ENCODE peak calls at places on chromosomes 11 and 22, in six cellular contexts. Y, H, W, X, S and N are unnamed samples.

GRCh38 chr11:118090545-118091162 is 3.9 kb upstream of the SMIM35 start:
- DNase-seq in Y (no peak), H (no peak), W (no peak), X (peak; percentile 6), S (no peak), N (no peak)

GRCh38 chr11:3747704-3748103 is 49.6 kb downstream of the NUP98 start:
- DNase-seq in Y (no peak), H (no peak), W (no peak), X (no peak), S (peak; percentile 21), N (no peak)

GRCh38 chr22:49321477-49322055 is 506.1 kb downstream of the BRD1 start:
- DNase-seq in Y (no peak), H (no peak), W (no peak), X (peak; percentile 42), S (no peak), N (peak; percentile 72)

GRCh38 chr11:27443746-27444465 is 28.7 kb downstream of the LGR4 start:
- DNase-seq in Y (no peak), H (no peak), W (no peak), X (no peak), S (no peak), N (no peak)

GRCh38 chr11:24773326-24773725 is 276.5 kb downstream of the LUZP2 start:
- DNase-seq in Y (no peak), H (no peak), W (no peak), X (no peak), S (no peak), N (no peak)

GRCh38 chr11:44632466-44633123 is 67.1 kb downstream of the CD82 start:
- DNase-seq in Y (no peak), H (peak; percentile 11), W (no peak), X (no peak), S (no peak), N (no peak)

GRCh38 chr11:110349109-110349996 is 52.9 kb upstream of the RDX start:
- DNase-seq in Y (no peak), H (no peak), W (no peak), X (no peak), S (no peak), N (no peak)

GRCh38 chr11:75056806-75057205 is 39.9 kb downstream of the OR2AT4 start:
- DNase-seq in Y (no peak), H (no peak), W (no peak), X (no peak), S (no peak), N (no peak)

GRCh38 chr11:21398195-21398594 is 728.8 kb downstream of the NELL1 start:
- DNase-seq in Y (no peak), H (no peak), W (no peak), X (no peak), S (no peak), N (no peak)

GRCh38 chr11:33634291-33634834 is 66.3 kb downstream of the C11orf91 start:
- DNase-seq in Y (no peak), H (no peak), W (no peak), X (no peak), S (peak; percentile 32), N (no peak)

GRCh38 chr22:43152355-43153071 is 1.2 kb downstream of the TSPO start:
- DNase-seq in Y (peak; percentile 79), H (no peak), W (no peak), X (peak; percentile 85), S (no peak), N (peak; percentile 93)

GRCh38 chr22:41367680-41368542 is 13.8 kb upstream of the TEF start:
- DNase-seq in Y (peak; percentile 37), H (no peak), W (no peak), X (no peak), S (no peak), N (no peak)

GRCh38 chr11:78417175-78417887 is at the start of gene GAB2:
- DNase-seq in Y (no peak), H (peak; percentile 49), W (no peak), X (no peak), S (no peak), N (no peak)

GRCh38 chr22:42966389-42966998 is 48.5 kb downstream of the PACSIN2 start:
- DNase-seq in Y (no peak), H (no peak), W (no peak), X (no peak), S (no peak), N (no peak)

GRCh38 chr11:128884054-128884453 is 7.1 kb upstream of the KCNJ5 start:
- DNase-seq in Y (no peak), H (no peak), W (no peak), X (no peak), S (no peak), N (no peak)

GRCh38 chr22:44642096-44642644 is 59.8 kb upstream of the PRR5 start:
- DNase-seq in Y (no peak), H (no peak), W (no peak), X (peak; percentile 23), S (no peak), N (no peak)

GRCh38 chr22:27413702-27414101 is 387.9 kb downstream of the MN1 start:
- DNase-seq in Y (no peak), H (no peak), W (no peak), X (no peak), S (no peak), N (no peak)

GRCh38 chr22:20588843-20589581 is 81.6 kb downstream of the MED15 start:
- DNase-seq in Y (no peak), H (no peak), W (no peak), X (no peak), S (no peak), N (no peak)

GRCh38 chr22:20589614-20590476 is 82.4 kb downstream of the MED15 start:
- DNase-seq in Y (no peak), H (no peak), W (no peak), X (no peak), S (no peak), N (no peak)

GRCh38 chr22:20591295-20591645 is 83.9 kb downstream of the MED15 start:
- DNase-seq in Y (no peak), H (no peak), W (no peak), X (no peak), S (no peak), N (no peak)

GRCh38 chr22:20590477-20591294 is 83.3 kb downstream of the MED15 start:
- DNase-seq in Y (no peak), H (no peak), W (no peak), X (no peak), S (no peak), N (no peak)

GRCh38 chr22:20591660-20592310 is 84.4 kb downstream of the MED15 start:
- DNase-seq in Y (no peak), H (no peak), W (peak; percentile 50), X (no peak), S (no peak), N (no peak)
- TF ChIP-seq CTCF in Y (no peak), H (no peak), W (no peak), X (no peak), S (no peak), N (peak; percentile 25)

GRCh38 chr11:65013692-65014145 is 241 bp upstream of the ARL2 start:
- DNase-seq in Y (peak; percentile 95), H (no peak), W (peak; percentile 94), X (peak; percentile 96), S (no peak), N (peak; percentile 92)
- TF ChIP-seq CTCF in Y (peak; percentile 56), H (no peak), W (peak; percentile 59), X (no peak), S (peak; percentile 24), N (peak; percentile 71)

DNA sequence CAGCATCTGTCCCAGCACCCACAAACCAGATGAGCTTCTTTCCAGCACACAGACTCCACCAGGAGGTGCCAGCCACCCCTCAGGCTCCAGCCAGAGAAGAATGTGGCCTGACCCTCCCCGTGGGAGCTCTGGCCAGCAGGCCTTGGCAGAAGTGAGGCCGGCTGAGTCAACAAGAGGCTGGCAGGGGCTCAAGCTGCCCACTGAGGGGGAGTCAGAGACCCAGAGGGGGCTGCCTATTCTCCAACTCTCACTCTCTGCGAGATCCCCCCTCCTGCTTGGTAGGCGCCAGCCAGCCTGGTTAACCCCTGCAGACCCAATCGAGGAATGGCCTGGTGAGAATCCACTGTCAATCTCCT is 10.6 kb upstream of the CDC42EP1 start:
- DNase-seq in Y (no peak), H (no peak), W (no peak), X (no peak), S (no peak), N (no peak)
- TF ChIP-seq CTCF in Y (peak; percentile 39), H (peak; percentile 19), W (no peak), X (no peak), S (peak; percentile 68), N (no peak)

DNA sequence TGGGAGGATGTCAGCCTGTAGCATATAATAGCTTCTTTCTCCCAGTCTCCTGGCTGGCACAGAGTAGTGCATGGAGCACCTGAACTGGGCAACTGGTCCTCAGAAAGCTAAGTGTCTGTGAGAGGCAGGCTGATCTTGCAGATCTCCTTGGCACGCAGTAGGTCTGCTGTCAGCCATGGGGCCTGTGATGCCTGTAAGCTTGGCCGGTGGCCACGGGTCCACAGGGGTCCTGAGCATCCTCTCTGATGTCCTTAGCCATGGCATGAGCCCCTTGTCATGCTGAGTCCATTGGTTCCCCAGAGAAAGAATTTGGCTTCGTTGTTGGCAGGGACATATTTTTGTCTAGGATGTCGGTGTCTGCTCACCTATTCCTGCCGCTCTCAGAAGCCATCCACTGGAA is 25.0 kb downstream of the AMPD3 start:
- DNase-seq in Y (no peak), H (no peak), W (no peak), X (no peak), S (no peak), N (no peak)
- TF ChIP-seq CTCF in Y (no peak), H (no peak), W (no peak), X (no peak), S (no peak), N (no peak)

DNA sequence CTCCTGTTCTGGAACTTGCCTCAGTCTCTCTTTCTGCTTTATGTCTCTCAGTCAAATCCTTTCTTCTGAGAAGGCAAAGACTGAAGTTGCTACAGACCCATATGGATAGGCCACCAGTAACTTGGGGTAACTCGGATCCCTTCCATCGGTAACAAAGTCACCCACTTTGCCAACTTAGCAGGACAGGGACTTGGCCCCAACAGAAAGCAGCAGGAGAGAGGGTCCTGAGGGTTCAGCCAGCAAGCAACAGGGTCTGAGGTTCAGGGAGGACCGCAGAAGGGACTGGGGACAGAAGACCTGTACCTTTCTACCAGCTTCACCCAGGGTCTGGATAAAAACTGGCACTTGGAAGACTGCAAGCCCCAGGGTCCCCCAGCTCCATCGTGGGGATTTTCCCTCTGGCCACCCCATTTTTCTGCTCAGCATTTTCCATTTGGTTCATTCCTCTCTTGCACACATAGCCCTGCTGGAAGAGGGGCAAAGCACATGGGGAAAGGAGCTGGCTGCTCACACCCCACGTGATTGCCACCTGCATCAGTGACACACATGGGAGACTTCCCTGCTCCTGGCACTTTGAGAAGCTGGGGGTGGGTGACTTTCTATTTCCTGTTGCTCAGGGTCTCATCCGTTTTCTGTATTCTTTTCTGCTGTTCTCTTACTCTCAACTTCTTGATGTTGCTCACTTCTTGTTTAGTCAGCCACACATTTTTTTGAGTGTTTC is 34.6 kb upstream of the GNAZ start:
- DNase-seq in Y (no peak), H (no peak), W (no peak), X (no peak), S (no peak), N (no peak)
- TF ChIP-seq CTCF in Y (no peak), H (no peak), W (no peak), X (no peak), S (no peak), N (no peak)

DNA sequence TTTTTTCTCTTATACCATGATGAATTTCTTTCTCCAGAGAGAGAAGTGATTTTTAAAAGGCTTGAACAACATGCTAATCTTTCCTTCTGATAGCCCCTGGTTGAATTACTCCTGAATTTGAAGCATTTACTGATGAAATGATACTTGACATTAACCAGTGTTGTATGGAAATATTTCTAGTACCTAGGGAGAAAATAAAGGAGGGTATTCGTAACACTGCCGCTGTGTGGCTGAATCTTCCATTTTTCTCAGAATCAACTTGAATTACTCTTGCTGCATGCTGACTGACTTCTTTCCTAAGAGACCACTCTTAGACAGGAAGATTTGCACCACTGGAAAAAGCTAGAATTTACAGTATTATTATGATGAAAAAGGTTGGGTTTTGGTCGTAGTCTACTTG is 118.3 kb downstream of the FAT3 start:
- DNase-seq in Y (no peak), H (no peak), W (no peak), X (no peak), S (no peak), N (no peak)
- TF ChIP-seq CTCF in Y (no peak), H (no peak), W (no peak), X (no peak), S (no peak), N (no peak)